ENCODE peak calls at places on chromosomes 11 and 22, in ten cellular contexts. V is heart left ventricle; T is CD4-positive, alpha-beta memory T cell; F is iPS DF 6.9; M is left ventricle myocardium inferior; N is CD8-positive, alpha-beta T cell; Y is naive thymus-derived CD4-positive, alpha-beta T cell; W is colonic mucosa; G is tibial nerve; S is spleen. Q is an unnamed sample.
A peak's percentile ranks its signal among the peaks of the same experiment; 100 is the strongest.

GRCh38 chr11:1382429-1382828 is 7.3 kb upstream of the BRSK2 start:
- DNase-seq in F (no peak), N (no peak), Y (no peak), V (no peak), M (no peak), T (peak; percentile 35), W (no peak), G (no peak), S (peak; percentile 83), Q (no peak)

GRCh38 chr22:45083659-45084305 is 74.0 kb upstream of the PHF21B start:
- DNase-seq in M (no peak), S (no peak), W (no peak), T (no peak), F (no peak), N (no peak), V (no peak), Y (no peak), G (no peak), Q (no peak)

GRCh38 chr11:36431429-36432092 is 78.5 kb downstream of the TRAF6 start:
- DNase-seq in N (no peak), M (peak; percentile 52), G (no peak), F (no peak), T (no peak), V (no peak), W (no peak), Y (peak; percentile 46), S (no peak), Q (peak; percentile 33)

GRCh38 chr22:44202261-44202789 is 21.6 kb downstream of the PARVG start:
- DNase-seq in M (no peak), V (no peak), T (no peak), S (no peak), G (no peak), Y (no peak), N (no peak), W (no peak), F (no peak), Q (no peak)

GRCh38 chr11:29634248-29634647 is 382.6 kb downstream of the KCNA4 start:
- DNase-seq in Y (no peak), M (no peak), V (no peak), F (no peak), G (no peak), N (no peak), T (no peak), S (no peak), W (no peak), Q (no peak)

GRCh38 chr11:431921-432320 is 9.9 kb downstream of the ANO9 start:
- DNase-seq in F (no peak), G (no peak), Y (no peak), N (no peak), T (peak; percentile 22), M (no peak), S (no peak), W (no peak), V (no peak), Q (no peak)

GRCh38 chr22:50725597-50725996 is 12.4 kb upstream of the ACR start:
- DNase-seq in M (peak; percentile 0), S (no peak), V (no peak), N (no peak), F (no peak), G (no peak), T (no peak), Y (no peak), W (no peak), Q (no peak)

GRCh38 chr11:18248561-18248960 is at the start of gene SAA2:
- DNase-seq in T (no peak), Y (no peak), V (no peak), M (no peak), F (no peak), W (no peak), G (no peak), S (no peak), N (no peak), Q (no peak)

GRCh38 chr11:9600651-9601040 is 27.2 kb downstream of the WEE1 start:
- DNase-seq in T (no peak), S (no peak), G (no peak), V (no peak), N (no peak), M (no peak), Y (no peak), W (no peak), F (no peak), Q (no peak)

DNA sequence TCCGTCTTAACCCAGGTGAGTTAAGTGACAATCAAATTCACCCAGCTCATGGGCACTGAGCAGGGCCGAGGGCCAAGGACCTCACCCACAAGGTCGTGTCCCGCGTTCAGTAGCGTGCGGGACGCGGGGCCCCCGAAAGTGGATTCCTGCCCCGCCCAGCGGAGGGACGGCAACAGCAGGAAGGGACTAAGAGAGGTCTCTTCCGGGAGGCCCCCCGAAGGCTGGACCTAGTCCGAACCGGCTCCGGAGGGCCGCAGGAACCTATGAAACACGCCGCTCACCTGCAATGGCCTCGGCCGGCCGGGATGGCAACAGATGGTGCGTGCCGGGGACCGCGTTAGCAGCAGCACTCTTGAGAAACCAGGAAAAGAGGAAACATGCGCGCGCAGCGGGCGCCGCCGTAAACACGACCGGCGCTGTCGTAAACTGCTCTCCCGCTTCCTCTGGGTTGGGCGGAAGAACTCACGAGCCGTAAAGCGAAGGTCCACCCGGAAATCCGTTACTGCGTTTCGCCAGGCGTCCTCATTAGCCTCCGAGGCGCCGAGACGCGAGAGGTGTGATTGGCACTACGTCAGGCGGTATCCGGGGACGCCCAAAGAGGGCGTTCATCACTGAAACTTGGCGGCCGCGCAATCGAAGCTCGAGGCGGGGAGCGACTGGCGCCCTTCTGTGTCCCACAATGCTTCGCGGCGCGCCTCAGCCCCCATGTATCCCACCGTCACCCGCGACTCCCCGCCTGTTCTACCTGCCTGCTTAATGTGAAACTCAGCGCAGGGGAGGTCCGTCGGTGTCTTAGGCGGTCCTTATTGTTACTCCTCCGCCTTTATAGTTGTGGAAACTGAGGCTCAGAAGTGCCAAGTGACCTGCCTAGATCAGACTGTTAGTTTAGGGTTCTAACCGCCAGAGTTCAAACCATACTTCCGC is at the start of gene EIF3D:
- DNase-seq in F (peak; percentile 98), T (peak; percentile 99), N (peak; percentile 96), V (peak; percentile 98), W (peak; percentile 99), Y (peak; percentile 94), M (peak; percentile 98), G (peak; percentile 95), S (peak; percentile 100), Q (peak; percentile 99)
- H3K4me1 ChIP-seq in F (no peaks in the 10 kb centered on the region), T (peaks cover 20% of the 10 kb centered on the region), N (peaks cover 12% of the 10 kb centered on the region), V (peaks cover 16% of the 10 kb centered on the region), W (peaks cover 8% of the 10 kb centered on the region), Y (peaks cover 4% of the 10 kb centered on the region), M (peaks cover 25% of the 10 kb centered on the region), G (peaks cover 20% of the 10 kb centered on the region), S (peaks cover 12% of the 10 kb centered on the region), Q (peaks cover 26% of the 10 kb centered on the region)

DNA sequence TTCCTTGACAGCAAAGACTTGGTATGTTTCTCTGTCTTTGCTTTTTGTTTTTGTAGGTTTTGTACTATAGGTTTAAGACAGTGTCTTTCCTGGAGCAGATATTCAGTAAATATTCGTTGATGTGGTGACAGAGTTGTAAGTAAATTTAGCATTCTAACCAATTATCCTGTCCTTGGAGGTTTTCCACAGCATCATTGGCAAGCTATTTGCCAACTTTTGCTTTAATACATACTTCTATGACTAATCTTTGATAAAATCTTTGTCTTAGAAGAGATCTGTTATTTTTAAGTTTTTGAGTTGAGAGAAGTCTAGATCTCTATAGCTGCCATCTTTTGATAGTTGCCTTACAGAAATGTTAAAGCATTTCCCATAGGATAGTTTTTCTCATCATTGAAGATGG is 3.8 kb downstream of the USP47 start:
- DNase-seq in F (no peak), V (no peak), W (no peak), G (no peak), Y (no peak), N (no peak), M (no peak), T (no peak), S (no peak), Q (no peak)
- H3K4me1 ChIP-seq in F (no peaks in the 10 kb centered on the region), V (peaks cover 72% of the 10 kb centered on the region), W (peaks cover 6% of the 10 kb centered on the region), G (peaks cover 83% of the 10 kb centered on the region), Y (peaks cover 58% of the 10 kb centered on the region), N (peaks cover 72% of the 10 kb centered on the region), M (peaks cover 95% of the 10 kb centered on the region), T (peaks cover 76% of the 10 kb centered on the region), S (peaks cover 34% of the 10 kb centered on the region), Q (peaks cover 72% of the 10 kb centered on the region)

GRCh38 chr22:40270748-40271373 is 75.4 kb upstream of the ADSL start:
- DNase-seq in G (no peak), S (no peak), W (no peak), M (no peak), N (no peak), F (no peak), V (no peak), T (no peak), Y (no peak), Q (no peak)
- H3K4me1 ChIP-seq in G (peaks cover 49% of the 10 kb centered on the region), S (peaks cover 15% of the 10 kb centered on the region), W (peaks cover 3% of the 10 kb centered on the region), M (peaks cover 16% of the 10 kb centered on the region), N (peaks cover 7% of the 10 kb centered on the region), F (no peaks in the 10 kb centered on the region), V (peaks cover under 1% of the 10 kb centered on the region), T (peaks cover 33% of the 10 kb centered on the region), Y (peaks cover 17% of the 10 kb centered on the region), Q (peaks cover 8% of the 10 kb centered on the region)

GRCh38 chr11:64762916-64763803 is 3.4 kb upstream of the PYGM start:
- DNase-seq in S (peak; percentile 76), F (no peak), M (no peak), V (peak; percentile 19), T (peak; percentile 62), G (no peak), Y (peak; percentile 28), N (peak; percentile 38), W (no peak), Q (no peak)

GRCh38 chr11:64762277-64762915 is 2.6 kb upstream of the PYGM start:
- DNase-seq in V (no peak), N (no peak), T (peak; percentile 28), M (no peak), F (no peak), S (peak; percentile 61), Y (no peak), G (no peak), W (no peak), Q (no peak)

GRCh38 chr11:64764753-64765152 is 5.0 kb upstream of the PYGM start:
- DNase-seq in G (no peak), T (peak; percentile 25), V (no peak), Y (no peak), N (no peak), F (no peak), M (no peak), S (peak; percentile 64), W (no peak), Q (peak; percentile 2)

GRCh38 chr11:64765291-64765803 is 5.6 kb upstream of the PYGM start:
- DNase-seq in T (peak; percentile 37), G (no peak), Y (no peak), M (no peak), W (no peak), S (peak; percentile 79), F (no peak), V (no peak), N (no peak), Q (peak; percentile 16)

DNA sequence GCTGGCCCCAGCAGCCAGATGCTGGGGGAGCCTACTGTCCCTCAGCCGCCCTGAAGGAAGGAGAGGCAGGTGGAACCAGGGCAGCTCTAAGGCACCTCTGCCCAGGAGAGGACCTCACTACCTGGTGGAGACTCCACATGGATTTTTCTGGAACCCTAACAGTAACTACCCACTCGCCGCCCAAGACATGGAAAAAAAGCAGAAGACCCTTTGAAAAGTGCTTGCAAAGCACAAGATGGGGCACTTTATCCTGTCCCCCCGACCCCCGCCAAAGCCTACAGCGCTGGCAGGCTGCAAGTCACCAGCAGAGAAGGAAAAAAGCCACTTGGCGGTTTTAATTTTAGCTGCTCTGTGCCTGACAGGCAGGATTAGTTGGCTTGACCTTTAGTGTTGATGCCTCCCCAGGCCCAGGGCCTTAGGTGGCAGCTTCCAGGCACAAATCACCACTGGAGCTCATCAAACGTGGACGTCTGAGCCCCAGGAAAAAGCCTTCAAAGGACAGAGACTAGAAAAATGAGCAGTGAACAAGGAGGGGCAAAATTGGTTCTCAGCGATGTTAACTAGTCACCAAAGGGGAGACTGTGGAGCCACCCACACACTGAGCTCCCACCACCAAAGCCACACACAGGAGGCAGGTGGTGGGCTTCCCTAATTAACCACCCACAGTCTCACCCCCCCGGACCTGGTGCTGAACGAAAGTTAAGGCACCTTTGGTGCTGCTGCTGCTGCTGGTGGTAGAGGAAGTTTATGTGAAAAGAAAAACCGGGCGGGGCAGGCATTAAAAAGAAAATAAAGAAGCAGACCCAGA is 4.2 kb upstream of the PYGM start:
- DNase-seq in M (no peak), F (no peak), Y (no peak), S (peak; percentile 88), V (no peak), W (no peak), N (peak; percentile 73), G (no peak), T (peak; percentile 83), Q (peak; percentile 7)
- H3K4me1 ChIP-seq in M (peaks cover 90% of the 10 kb centered on the region), F (peaks cover 30% of the 10 kb centered on the region), Y (peaks cover 90% of the 10 kb centered on the region), S (peaks cover 74% of the 10 kb centered on the region), V (peaks cover 58% of the 10 kb centered on the region), W (peaks cover 7% of the 10 kb centered on the region), N (peaks cover 96% of the 10 kb centered on the region), G (peaks cover 76% of the 10 kb centered on the region), T (peaks cover 95% of the 10 kb centered on the region), Q (peaks cover 9% of the 10 kb centered on the region)